ENCODE peak calls at places on chromosome 21, in seven cellular contexts. O is lower lobe of right lung, U is activated B cell treated with CpG ODN at 0.5 μM for 24 hours, Q is BE2C, I is uterus, J is HCT116, K is coronary artery. R is an unnamed sample.

GRCh38 chr21:16418211-16418610 is 688.4 kb downstream of the USP25 start:
- DNase-seq in I (no peak), Q (no peak), U (no peak), K (no peak), J (no peak), O (no peak), R (no peak)

GRCh38 chr21:36129219-36129618 is 5.7 kb upstream of the CBR3 start:
- DNase-seq in K (no peak), O (no peak), U (no peak), J (no peak), I (no peak), Q (no peak), R (no peak)

GRCh38 chr21:43664358-43664757 is 5.0 kb downstream of the RRP1B start:
- DNase-seq in K (no peak), I (no peak), O (no peak), J (no peak), U (no peak), Q (no peak), R (no peak)

GRCh38 chr21:46412521-46413364 is 45.9 kb upstream of the DIP2A start:
- DNase-seq in U (no peak), K (no peak), Q (no peak), I (no peak), J (no peak), O (peak), R (no peak)

GRCh38 chr21:17725339-17725738 is 93.8 kb downstream of the C21orf91 start:
- DNase-seq in U (no peak), I (no peak), K (no peak), J (no peak), O (no peak), Q (no peak), R (no peak)

GRCh38 chr21:17775431-17776126 is 43.6 kb downstream of the C21orf91 start:
- DNase-seq in O (peak), K (no peak), U (peak), Q (no peak), J (no peak), I (no peak), R (no peak)

GRCh38 chr21:46639489-46640386 is 4.3 kb downstream of the PRMT2 start:
- DNase-seq in J (no peak), K (no peak), I (no peak), Q (no peak), O (no peak), U (no peak), R (no peak)

GRCh38 chr21:43923391-43923790 is 58.4 kb downstream of the AGPAT3 start:
- DNase-seq in Q (peak), U (no peak), J (no peak), O (no peak), I (no peak), K (no peak), R (no peak)

GRCh38 chr21:16522512-16522911 is 792.7 kb downstream of the USP25 start:
- DNase-seq in I (no peak), J (no peak), O (no peak), U (no peak), Q (no peak), K (no peak), R (no peak)

GRCh38 chr21:37593015-37593414 is 226.4 kb downstream of the DYRK1A start:
- DNase-seq in I (no peak), O (no peak), J (no peak), U (no peak), K (no peak), Q (no peak), R (no peak)

GRCh38 chr21:37620401-37620800 is 253.8 kb downstream of the DYRK1A start:
- DNase-seq in O (no peak), K (no peak), I (no peak), U (no peak), Q (no peak), J (no peak), R (no peak)

GRCh38 chr21:46325073-46325912 is 1.3 kb downstream of the PCNT start:
- DNase-seq in U (no peak), J (peak), Q (peak), I (peak), O (peak), K (no peak), R (peak)

GRCh38 chr21:16002872-16003466 is 273.2 kb downstream of the USP25 start:
- DNase-seq in U (no peak), O (no peak), Q (no peak), K (no peak), J (no peak), I (no peak), R (no peak)

GRCh38 chr21:46456750-46457149 is 1.9 kb upstream of the DIP2A start:
- DNase-seq in I (no peak), O (no peak), U (no peak), K (no peak), Q (no peak), J (no peak), R (no peak)

GRCh38 chr21:46118305-46118870 is 20.5 kb downstream of the COL6A2 start:
- DNase-seq in U (peak), K (peak), J (no peak), O (peak), I (peak), Q (peak), R (peak)

GRCh38 chr21:26686278-26686677 is 113.2 kb upstream of the CYYR1 start:
- DNase-seq in J (no peak), U (no peak), Q (peak), O (no peak), I (no peak), K (no peak), R (no peak)

GRCh38 chr21:26565546-26565945 is 7.5 kb downstream of the CYYR1 start:
- DNase-seq in J (no peak), U (no peak), O (no peak), I (no peak), Q (no peak), K (no peak), R (no peak)

GRCh38 chr21:35840197-35840799 is 220.0 kb downstream of the SETD4 start:
- DNase-seq in U (no peak), O (peak), J (peak), Q (peak), I (peak), K (no peak), R (no peak)

GRCh38 chr21:37594472-37594951 is 227.9 kb downstream of the DYRK1A start:
- DNase-seq in I (no peak), U (no peak), K (no peak), J (no peak), O (no peak), Q (no peak), R (no peak)

GRCh38 chr21:28485301-28486022 is 507.2 kb downstream of the LTN1 start:
- DNase-seq in K (no peak), O (no peak), J (no peak), I (no peak), Q (no peak), U (no peak), R (no peak)

GRCh38 chr21:36551731-36552457 is 72.0 kb upstream of the CLDN14 start:
- DNase-seq in K (no peak), Q (no peak), I (no peak), J (no peak), O (no peak), U (no peak), R (no peak)

GRCh38 chr21:15135867-15136629 is 71.2 kb upstream of the NRIP1 start:
- DNase-seq in J (no peak), U (no peak), O (no peak), K (no peak), Q (no peak), I (no peak), R (no peak)

GRCh38 chr21:28762357-28762735 is 230.3 kb downstream of the LTN1 start:
- DNase-seq in U (no peak), J (no peak), K (no peak), Q (no peak), I (no peak), O (no peak), R (no peak)

GRCh38 chr21:38170705-38171682 is 85.8 kb upstream of the KCNJ15 start:
- DNase-seq in I (no peak), Q (no peak), J (no peak), U (no peak), O (no peak), K (no peak), R (no peak)

GRCh38 chr21:26457817-26458216 is 115.3 kb downstream of the CYYR1 start:
- DNase-seq in Q (no peak), O (no peak), I (no peak), K (no peak), U (no peak), J (no peak), R (no peak)

GRCh38 chr21:41213081-41213480 is 45.1 kb downstream of the BACE2 start:
- DNase-seq in K (no peak), U (no peak), Q (no peak), O (no peak), J (no peak), I (no peak), R (no peak)

GRCh38 chr21:28216976-28217523 is 775.6 kb downstream of the LTN1 start:
- DNase-seq in I (no peak), K (no peak), J (no peak), O (no peak), U (no peak), Q (no peak), R (no peak)

DNA sequence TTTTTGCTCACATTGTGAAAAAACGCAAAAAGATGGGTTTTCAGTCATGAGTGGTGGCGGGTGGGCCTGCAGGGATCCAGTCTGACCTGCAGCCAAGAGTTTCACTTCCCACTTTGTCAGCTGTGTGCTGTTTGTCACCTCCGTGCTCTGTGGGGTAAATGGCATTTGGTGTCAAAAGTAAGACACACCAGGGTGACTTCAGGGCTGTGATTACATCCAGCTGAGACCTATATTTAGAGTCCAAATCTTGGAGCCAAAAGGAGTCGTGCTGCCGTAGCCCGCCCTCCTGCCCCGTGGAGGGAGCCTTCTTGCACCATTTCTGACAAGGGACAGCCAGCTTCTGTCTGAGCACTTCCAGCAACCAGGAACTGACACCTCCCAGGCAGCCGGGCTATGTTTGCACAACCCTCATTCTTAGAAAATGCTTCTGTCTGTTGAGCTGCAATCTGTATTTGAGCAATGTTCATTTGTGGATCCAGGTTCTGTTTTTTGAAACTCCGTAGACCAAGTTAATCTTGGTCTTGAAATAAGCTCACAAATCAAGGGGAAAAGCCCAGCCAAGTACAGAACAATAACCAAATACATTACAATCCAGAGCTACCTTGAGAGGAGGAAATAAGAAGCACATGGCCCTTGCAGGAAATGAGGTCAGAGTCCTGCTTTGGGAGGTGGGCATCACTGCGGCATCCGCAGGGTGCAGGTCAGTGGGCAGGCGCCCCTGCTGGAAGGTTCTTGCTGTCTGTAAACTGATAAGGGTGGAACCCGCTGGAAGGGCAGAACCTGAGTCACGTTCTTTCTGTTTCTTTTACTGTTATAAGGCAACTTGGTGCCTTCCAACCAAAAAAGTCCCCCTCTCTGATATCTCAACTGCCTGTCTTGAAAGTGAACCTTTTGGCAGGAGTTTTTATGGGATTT is 14.4 kb downstream of the ABCG1 start:
- DNase-seq in I (peak), U (peak), J (no peak), Q (peak), K (peak), O (peak), R (no peak)
- TF ChIP-seq CTCF in I (no peak), U (no peak), J (peak), Q (peak), K (no peak), O (peak), R (peak)

GRCh38 chr21:39180429-39181019 is 2.7 kb downstream of the PSMG1 start:
- DNase-seq in I (no peak), Q (no peak), J (no peak), U (no peak), K (no peak), O (no peak), R (no peak)
- TF ChIP-seq CTCF in I (no peak), Q (no peak), J (peak), U (no peak), K (no peak), O (no peak), R (peak)

DNA sequence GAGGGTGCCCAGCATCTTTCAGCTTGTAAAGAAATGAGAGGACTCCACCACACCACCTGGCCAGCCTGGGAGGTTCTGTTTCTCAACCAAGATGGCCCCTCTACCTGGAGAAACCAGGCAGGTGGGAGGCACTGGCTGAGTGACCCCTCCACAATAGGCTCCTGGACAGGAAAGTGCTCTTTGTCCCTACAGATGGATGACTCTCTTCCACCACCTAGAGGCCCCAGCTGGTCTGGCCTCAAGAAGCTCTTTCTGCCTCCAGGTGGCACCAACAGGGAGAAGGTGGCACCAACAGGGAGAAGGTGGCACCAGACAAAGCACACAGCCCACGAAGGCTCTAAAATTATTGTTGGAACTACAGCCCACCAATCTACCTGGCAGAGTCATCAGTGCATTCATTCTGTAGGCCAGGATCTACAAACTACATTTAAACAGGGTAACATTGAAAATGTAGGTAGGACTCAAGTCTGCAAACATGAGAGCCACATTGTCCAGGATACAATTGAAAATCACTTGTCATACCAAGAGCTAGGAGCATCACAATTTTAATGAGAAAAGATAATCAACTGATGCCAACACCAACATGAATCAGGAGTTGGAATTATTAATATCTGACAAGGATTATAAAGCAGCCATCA is 14.4 kb downstream of the TMPRSS3 start:
- DNase-seq in O (peak), Q (peak), J (peak), I (no peak), U (no peak), K (no peak), R (no peak)
- TF ChIP-seq CTCF in O (peak), Q (peak), J (peak), I (no peak), U (no peak), K (no peak), R (peak)

DNA sequence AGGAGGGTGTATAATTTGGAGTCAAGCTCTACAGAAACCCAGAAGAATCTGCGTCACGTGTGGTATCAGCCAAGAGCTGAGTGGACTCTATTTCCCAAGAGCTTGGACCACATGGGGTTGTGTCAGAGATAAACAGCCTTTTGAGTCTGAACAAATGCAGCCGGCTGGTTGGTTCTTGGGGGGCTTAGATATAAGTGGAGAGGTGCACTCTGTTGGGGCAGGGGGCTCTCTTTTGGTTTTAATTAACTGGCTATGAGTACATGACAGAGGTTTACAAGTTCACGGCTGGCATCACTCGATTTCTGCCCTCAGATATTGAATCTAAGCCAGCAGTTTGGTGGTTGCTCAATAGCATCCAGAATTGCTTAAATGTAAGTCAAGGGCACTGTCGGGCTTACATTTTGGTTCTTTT is 501 bp upstream of the MRAP start:
- DNase-seq in O (no peak), U (no peak), Q (no peak), J (no peak), K (no peak), I (no peak), R (no peak)
- TF ChIP-seq CTCF in O (no peak), U (no peak), Q (no peak), J (no peak), K (no peak), I (no peak), R (no peak)

GRCh38 chr21:45102391-45102932 is 28.1 kb downstream of the ADARB1 start:
- DNase-seq in U (no peak), K (no peak), J (peak), I (no peak), Q (no peak), O (no peak), R (no peak)
- TF ChIP-seq CTCF in U (no peak), K (peak), J (peak), I (peak), Q (no peak), O (peak), R (peak)

GRCh38 chr21:34517491-34518245 is 5.7 kb upstream of the KCNE1 start:
- DNase-seq in J (no peak), U (no peak), Q (no peak), I (no peak), O (no peak), K (no peak), R (no peak)
- TF ChIP-seq CTCF in J (peak), U (no peak), Q (peak), I (no peak), O (peak), K (no peak), R (peak)

DNA sequence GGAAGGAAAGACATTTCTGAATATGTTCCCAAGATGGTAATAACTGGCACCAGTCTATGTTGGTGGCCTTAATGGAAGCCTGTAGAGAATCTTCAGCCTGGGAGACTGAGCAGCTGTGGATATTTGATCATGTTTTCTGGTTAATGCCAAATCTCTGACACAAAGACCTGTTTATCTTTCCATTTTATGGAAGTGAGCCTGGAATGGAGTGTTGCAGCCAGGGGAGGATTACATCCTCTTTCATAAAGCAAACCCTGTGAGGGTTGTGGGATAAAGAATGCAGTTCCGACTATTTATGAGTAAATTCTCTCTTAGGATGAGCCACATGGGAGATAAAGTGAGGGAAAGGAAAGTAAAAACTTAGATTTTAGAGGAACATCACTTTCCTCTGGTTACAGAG is 144.1 kb downstream of the PCP4 start:
- DNase-seq in U (no peak), I (no peak), J (no peak), O (no peak), K (no peak), Q (no peak), R (no peak)
- TF ChIP-seq CTCF in U (no peak), I (no peak), J (no peak), O (no peak), K (no peak), Q (no peak), R (no peak)

R was measured in type B pancreatic cell.